ENCODE peak calls at places on chromosome 3, in eight cellular contexts. K is SW 1271; A is nephron progenitor cell; I is stimulated activated CD4-positive, alpha-beta T cell treated with anti-CD3 and anti-CD28 coated beads, Interleukin-15, amount 100 ng/mL, for 24 hours; S is SW480; C is brain microvascular endothelial cell; E is germinal center; N is NCI-H1105 treated with DMSO at 0.1 percent for 48 hours. X is an unnamed sample.

GRCh38 chr3:110576962-110577361 is 494.7 kb upstream of the NECTIN3 start:
- DNase-seq in C (peak), I (no peak), N (no peak), A (no peak), E (no peak), K (peak), S (no peak), X (no peak)

GRCh38 chr3:171890398-171890797 is 47.2 kb downstream of the TMEM212 start:
- DNase-seq in S (no peak), I (no peak), N (no peak), K (no peak), C (no peak), A (no peak), E (no peak), X (no peak)

GRCh38 chr3:113495035-113495434 is 19.9 kb downstream of the SPICE1 start:
- DNase-seq in N (peak), S (peak), A (peak), I (peak), K (no peak), C (peak), E (peak), X (peak)

GRCh38 chr3:177443469-177443868 is 246.2 kb upstream of the TBL1XR1 start:
- DNase-seq in A (no peak), I (no peak), E (no peak), K (no peak), C (peak), N (no peak), S (peak), X (no peak)

GRCh38 chr3:58383476-58383875 is 50.2 kb downstream of the PDHB start:
- DNase-seq in E (no peak), S (no peak), A (no peak), C (no peak), K (no peak), I (no peak), N (no peak), X (no peak)

GRCh38 chr3:58837863-58838255 is 171.3 kb upstream of the FAM3D start:
- DNase-seq in C (no peak), K (no peak), S (no peak), A (no peak), N (no peak), I (no peak), E (no peak), X (no peak)

GRCh38 chr3:60080648-60081047 is 1030.8 kb upstream of the CFAP20DC start:
- DNase-seq in E (no peak), I (no peak), K (no peak), S (no peak), A (no peak), C (no peak), N (no peak), X (no peak)

GRCh38 chr3:182597621-182598041 is 195.7 kb upstream of the ATP11B start:
- DNase-seq in E (no peak), N (no peak), S (no peak), K (no peak), C (no peak), I (no peak), A (no peak), X (no peak)

GRCh38 chr3:136263251-136263650 is 13.1 kb downstream of the PCCB start:
- DNase-seq in S (no peak), I (no peak), E (no peak), K (no peak), A (no peak), N (no peak), C (no peak), X (no peak)

GRCh38 chr3:126996905-126997304 is 14.0 kb downstream of the PLXNA1 start:
- DNase-seq in N (no peak), I (no peak), A (no peak), K (no peak), E (no peak), C (no peak), S (no peak), X (no peak)

GRCh38 chr3:128907706-128908445 is 28.5 kb downstream of the ACAD9 start:
- DNase-seq in S (no peak), I (no peak), K (no peak), E (no peak), C (no peak), N (no peak), A (no peak), X (no peak)

GRCh38 chr3:45754461-45754860 is 41.9 kb downstream of the SLC6A20 start:
- DNase-seq in K (no peak), C (no peak), A (no peak), N (no peak), I (no peak), S (no peak), E (no peak), X (no peak)

GRCh38 chr3:133583396-133583795 is 9.9 kb downstream of the CDV3 start:
- DNase-seq in E (no peak), C (no peak), A (no peak), N (no peak), K (no peak), S (no peak), I (no peak), X (no peak)

GRCh38 chr3:78287085-78287484 is 1247.2 kb downstream of the ROBO2 start:
- DNase-seq in S (no peak), N (no peak), I (no peak), K (no peak), E (no peak), C (no peak), A (no peak), X (no peak)

GRCh38 chr3:184235381-184236032 is 6.1 kb downstream of the VWA5B2 start:
- DNase-seq in K (no peak), N (no peak), A (no peak), C (no peak), E (no peak), S (no peak), I (no peak), X (no peak)

GRCh38 chr3:147000274-147000673 is 395.1 kb upstream of the PLSCR5 start:
- DNase-seq in A (no peak), I (no peak), E (no peak), C (no peak), K (no peak), N (no peak), S (no peak), X (no peak)

GRCh38 chr3:159127021-159127392 is 325.2 kb downstream of the MFSD1 start:
- DNase-seq in A (no peak), S (no peak), C (no peak), I (no peak), K (no peak), N (no peak), E (no peak), X (no peak)

GRCh38 chr3:86029590-86029989 is 961.4 kb downstream of the VGLL3 start:
- DNase-seq in S (peak), I (no peak), E (no peak), C (no peak), N (no peak), A (no peak), K (no peak), X (no peak)

GRCh38 chr3:121430816-121431215 is 115.0 kb downstream of the POLQ start:
- DNase-seq in E (no peak), K (no peak), I (no peak), A (no peak), S (no peak), N (no peak), C (no peak), X (no peak)

GRCh38 chr3:150180349-150180748 is 209.7 kb upstream of the PFN2 start:
- DNase-seq in I (no peak), C (peak), E (no peak), N (peak), A (no peak), K (no peak), S (no peak), X (no peak)

GRCh38 chr3:4043867-4044575 is 244.8 kb downstream of the LRRN1 start:
- DNase-seq in K (no peak), A (no peak), E (no peak), N (no peak), C (no peak), I (no peak), S (no peak), X (no peak)

GRCh38 chr3:167783781-167784180 is 48.3 kb downstream of the SERPINI1 start:
- DNase-seq in S (no peak), C (no peak), N (no peak), A (no peak), K (no peak), E (no peak), I (no peak), X (peak)

GRCh38 chr3:183306798-183307671 is 54.0 kb downstream of the B3GNT5 start:
- DNase-seq in C (peak), I (peak), A (no peak), S (peak), E (peak), K (no peak), N (no peak), X (peak)

GRCh38 chr3:188092648-188093047 is 61.3 kb upstream of the LPP start:
- DNase-seq in N (no peak), S (no peak), C (no peak), I (peak), A (no peak), K (no peak), E (peak), X (no peak)

GRCh38 chr3:16140116-16140893 is 34.2 kb upstream of the GALNT15 start:
- DNase-seq in A (no peak), N (no peak), I (no peak), K (no peak), C (peak), E (no peak), S (no peak), X (peak)

GRCh38 chr3:15666277-15666676 is 64.7 kb downstream of the BTD start:
- DNase-seq in S (no peak), E (no peak), K (no peak), I (no peak), C (no peak), A (no peak), N (no peak), X (no peak)

GRCh38 chr3:82505079-82505756 is 743.8 kb upstream of the GBE1 start:
- DNase-seq in N (no peak), I (no peak), E (no peak), S (no peak), K (no peak), C (no peak), A (no peak), X (no peak)

GRCh38 chr3:172516318-172517214 is 6.7 kb downstream of the TNFSF10 start:
- DNase-seq in N (no peak), S (no peak), C (peak), A (no peak), E (no peak), K (no peak), I (peak), X (no peak)

GRCh38 chr3:19945405-19946290 is 1.2 kb upstream of the RAB5A start:
- DNase-seq in K (no peak), A (no peak), N (no peak), S (peak), E (no peak), I (peak), C (no peak), X (no peak)

GRCh38 chr3:139586420-139587017 is 47.0 kb upstream of the RBP1 start:
- DNase-seq in I (no peak), S (no peak), N (no peak), E (no peak), K (no peak), C (no peak), A (no peak), X (no peak)

GRCh38 chr3:183984337-183984736 is 33.3 kb downstream of the ABCC5 start:
- DNase-seq in I (no peak), S (no peak), E (no peak), C (no peak), K (no peak), N (no peak), A (no peak), X (no peak)

GRCh38 chr3:125052671-125053303 is 3.0 kb downstream of the HEG1 start:
- DNase-seq in N (peak), C (peak), E (no peak), I (no peak), A (no peak), S (no peak), K (no peak), X (no peak)